ENCODE peak calls at places on chromosome X, in ten cellular contexts. C is gastrocnemius medialis, M is mammary epithelial cell, Q is HFFc6, W is OCI-LY7, A is psoas muscle, S is A549, F is neural crest cell, Y is fibroblast of lung, B is H9. V is an unnamed sample.

GRCh38 chrX:72330131-72330530 is 24.4 kb upstream of the CITED1 start:
- DNase-seq in Y (peak), F (no peak), W (no peak), A (no peak), M (no peak), S (no peak), B (no peak), Q (no peak), C (no peak), V (no peak)

GRCh38 chrX:53940180-53940579 is 104.1 kb downstream of the PHF8 start:
- DNase-seq in B (no peak), M (no peak), Y (no peak), S (no peak), Q (no peak), A (no peak), F (no peak), C (no peak), W (no peak), V (no peak)

GRCh38 chrX:109739625-109740024 is 6.6 kb upstream of the ACSL4 start:
- DNase-seq in A (no peak), W (no peak), M (no peak), Y (no peak), B (no peak), Q (no peak), S (no peak), F (no peak), C (no peak), V (no peak)

GRCh38 chrX:149631293-149632165 is at the start of gene TMEM185A:
- DNase-seq in A (peak), F (peak), S (peak), Y (peak), W (peak), M (peak), C (peak), Q (peak), B (peak), V (peak)

GRCh38 chrX:15714529-15714928 is 23.5 kb upstream of the CA5B start:
- DNase-seq in F (no peak), Y (no peak), B (no peak), Q (no peak), A (no peak), S (no peak), W (no peak), M (peak), C (peak), V (no peak)

GRCh38 chrX:43969504-43970501 is 3.4 kb downstream of the NDP start:
- DNase-seq in Y (no peak), F (no peak), A (no peak), W (no peak), S (no peak), C (no peak), Q (peak), M (no peak), B (no peak), V (no peak)

GRCh38 chrX:40278340-40279090 is 180.8 kb upstream of the BCOR start:
- DNase-seq in F (no peak), Y (no peak), M (no peak), S (no peak), Q (no peak), B (no peak), C (no peak), W (no peak), A (no peak), V (no peak)

GRCh38 chrX:53685711-53686110 is 808 bp downstream of the HUWE1 start:
- DNase-seq in F (no peak), Y (no peak), Q (no peak), C (no peak), B (no peak), S (no peak), M (no peak), A (no peak), W (peak), V (no peak)

GRCh38 chrX:97089116-97089515 is 205.4 kb downstream of the RPA4 start:
- DNase-seq in M (no peak), C (no peak), F (no peak), A (no peak), S (no peak), Y (no peak), Q (no peak), W (no peak), B (no peak), V (no peak)

GRCh38 chrX:68429216-68429615 is 4.1 kb downstream of the OPHN1 start:
- DNase-seq in W (no peak), C (no peak), Q (peak), Y (peak), F (no peak), B (no peak), S (no peak), A (no peak), M (no peak), V (no peak)

GRCh38 chrX:39603291-39603690 is 494.5 kb downstream of the BCOR start:
- DNase-seq in C (no peak), F (no peak), Q (no peak), A (no peak), B (no peak), S (no peak), M (no peak), Y (no peak), W (no peak), V (no peak)

GRCh38 chrX:134636859-134637258 is 21.4 kb downstream of the PLAC1 start:
- DNase-seq in A (no peak), F (no peak), B (no peak), S (no peak), Y (peak), W (no peak), C (no peak), Q (no peak), M (no peak), V (no peak)

GRCh38 chrX:108419401-108419800 is 18.8 kb downstream of the COL4A6 start:
- DNase-seq in W (no peak), C (no peak), Y (no peak), F (no peak), B (no peak), Q (no peak), M (no peak), S (no peak), A (no peak), V (no peak)

GRCh38 chrX:8803326-8803725 is 2.1 kb upstream of the FAM9A start:
- DNase-seq in W (no peak), Y (no peak), S (no peak), Q (no peak), A (no peak), B (no peak), C (no peak), M (no peak), F (no peak), V (no peak)

GRCh38 chrX:129496625-129497024 is 26.7 kb downstream of the SMARCA1 start:
- DNase-seq in S (no peak), M (no peak), F (no peak), B (no peak), Y (peak), C (no peak), Q (peak), A (no peak), W (no peak), V (no peak)

GRCh38 chrX:41946973-41947612 is 23.7 kb upstream of the CASK start:
- DNase-seq in Y (no peak), F (no peak), C (no peak), B (no peak), W (no peak), S (no peak), Q (no peak), A (no peak), M (no peak), V (no peak)

GRCh38 chrX:56505866-56506265 is 57.6 kb upstream of the UBQLN2 start:
- DNase-seq in F (no peak), S (no peak), M (peak), B (peak), A (no peak), Q (no peak), C (no peak), Y (no peak), W (no peak), V (no peak)

GRCh38 chrX:338281-338835 is 19.8 kb upstream of the GTPBP6 start:
- DNase-seq in S (no peak), A (no peak), M (no peak), C (no peak), F (no peak), Q (no peak), B (no peak), W (no peak), Y (no peak), V (no peak)

GRCh38 chrX:46961574-46962279 is 49.5 kb downstream of the JADE3 start:
- DNase-seq in C (no peak), A (no peak), Y (no peak), B (no peak), F (no peak), W (peak), M (no peak), S (no peak), Q (no peak), V (peak)

GRCh38 chrX:38732866-38733265 is 68.4 kb upstream of the MID1IP1 start:
- DNase-seq in A (no peak), Q (peak), Y (no peak), S (no peak), M (peak), C (no peak), W (no peak), B (no peak), F (no peak), V (no peak)

DNA sequence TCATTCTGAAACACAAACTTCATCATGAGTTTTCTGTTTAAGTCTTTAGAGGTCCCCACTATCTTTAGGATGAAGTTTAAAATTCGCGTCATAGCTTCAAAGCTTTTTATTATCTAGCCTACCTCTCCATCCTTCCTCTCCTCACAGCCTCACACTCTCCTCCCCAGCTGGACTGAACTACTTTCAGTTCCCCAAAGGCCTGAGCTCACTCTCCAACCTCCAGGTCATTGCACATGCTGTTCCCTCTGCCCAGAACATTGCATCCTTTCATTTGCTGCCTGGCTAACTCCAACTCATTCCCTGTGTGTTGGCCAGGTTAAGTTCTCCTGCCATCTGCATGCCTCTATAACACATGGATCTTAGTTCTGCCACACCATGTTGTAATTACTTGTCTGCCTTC is 2.9 kb upstream of the OTUD5 start:
- DNase-seq in M (no peak), W (peak), Q (no peak), F (no peak), S (no peak), B (no peak), A (no peak), Y (no peak), C (peak), V (no peak)
- TF ChIP-seq CTCF in M (no peak), W (no peak), Q (no peak), F (no peak), S (no peak), B (no peak), A (no peak), Y (no peak), C (no peak), V (no peak)

GRCh38 chrX:115906276-115906675 is 264.3 kb upstream of the AGTR2 start:
- DNase-seq in C (no peak), A (no peak), W (no peak), B (peak), S (no peak), Q (no peak), F (no peak), Y (no peak), M (no peak), V (no peak)
- TF ChIP-seq CTCF in C (no peak), A (no peak), W (no peak), B (no peak), S (no peak), Q (no peak), F (no peak), Y (no peak), M (no peak), V (no peak)

DNA sequence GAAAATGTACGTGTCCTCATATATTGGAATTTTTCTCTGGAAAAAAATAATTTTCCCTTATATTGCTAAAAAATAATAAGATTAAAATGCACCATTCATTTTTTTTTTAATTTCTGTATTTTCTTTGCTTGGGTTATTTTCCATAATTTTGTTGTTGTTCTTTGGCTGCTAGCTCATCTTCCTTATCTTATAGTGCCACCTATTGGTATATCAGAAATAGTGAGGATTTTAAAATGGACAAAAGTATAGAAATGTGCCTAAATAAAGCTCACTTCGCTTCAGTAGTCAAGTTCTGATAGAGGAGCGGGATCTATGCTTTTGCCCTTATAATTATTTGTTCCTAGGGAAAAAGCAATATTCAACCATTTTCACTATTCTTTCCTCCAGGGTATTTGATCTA is 134.8 kb downstream of the NAP1L3 start:
- DNase-seq in F (no peak), W (no peak), Q (no peak), Y (no peak), A (no peak), C (no peak), M (no peak), B (no peak), S (peak), V (no peak)
- TF ChIP-seq CTCF in F (peak), W (peak), Q (peak), Y (no peak), A (no peak), C (no peak), M (peak), B (peak), S (peak), V (peak)

GRCh38 chrX:13488706-13489105 is 80.7 kb upstream of the EGFL6 start:
- DNase-seq in M (no peak), W (no peak), A (no peak), S (no peak), Q (no peak), B (no peak), C (no peak), Y (no peak), F (no peak), V (no peak)
- TF ChIP-seq CTCF in M (no peak), W (no peak), A (no peak), S (no peak), Q (no peak), B (no peak), C (no peak), Y (no peak), F (no peak), V (no peak)

DNA sequence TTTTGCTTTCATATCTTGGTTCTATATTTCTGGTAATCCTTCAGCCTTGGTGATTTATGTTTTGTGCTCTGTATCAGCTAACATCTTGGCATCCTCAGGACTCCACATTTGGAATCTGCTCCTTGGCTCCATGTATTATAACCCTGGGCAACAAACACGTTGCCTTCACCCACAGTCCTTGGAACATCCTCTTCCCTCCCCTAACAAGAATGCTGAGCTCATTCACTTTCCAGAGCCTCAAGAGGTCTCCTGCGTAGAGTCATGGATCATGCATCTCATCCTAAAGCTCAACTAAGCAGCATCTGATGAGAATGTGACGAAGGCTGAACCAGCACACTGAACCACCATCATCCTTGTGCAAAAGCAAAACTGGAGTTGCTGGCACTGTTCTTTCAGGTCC is 60.5 kb upstream of the C1GALT1C1 start:
- DNase-seq in S (no peak), W (no peak), F (no peak), Q (no peak), C (no peak), A (no peak), Y (no peak), M (no peak), B (no peak), V (no peak)
- TF ChIP-seq CTCF in S (no peak), W (no peak), F (no peak), Q (no peak), C (no peak), A (no peak), Y (no peak), M (no peak), B (no peak), V (no peak)

DNA sequence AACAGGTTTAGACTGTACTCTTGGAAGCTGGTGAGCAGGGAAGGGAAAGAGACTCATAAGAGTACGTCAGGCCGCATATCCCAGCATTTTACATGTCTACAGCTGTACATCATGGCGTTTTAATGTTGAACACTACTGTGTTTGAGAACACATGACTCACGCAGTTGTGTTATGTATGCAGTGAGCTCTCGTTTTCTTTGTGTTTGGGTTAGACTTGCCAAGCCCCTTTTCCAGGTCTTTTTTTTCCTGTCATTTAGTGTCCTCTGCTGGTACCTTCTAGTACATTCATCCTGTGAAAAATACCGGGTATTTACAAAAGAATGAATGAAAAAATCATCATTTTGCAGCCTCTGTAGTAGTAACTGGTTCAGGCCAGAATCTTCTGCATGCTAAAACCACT is 35.3 kb downstream of the SMS start:
- DNase-seq in B (no peak), Y (peak), W (no peak), S (no peak), Q (peak), A (no peak), C (no peak), M (peak), F (no peak), V (no peak)
- TF ChIP-seq CTCF in B (peak), Y (peak), W (no peak), S (peak), Q (peak), A (peak), C (no peak), M (peak), F (peak), V (no peak)

GRCh38 chrX:88560673-88561330 is 186.2 kb upstream of the CPXCR1 start:
- DNase-seq in Q (no peak), F (no peak), W (no peak), S (no peak), M (no peak), B (no peak), Y (no peak), A (no peak), C (no peak), V (no peak)
- TF ChIP-seq CTCF in Q (no peak), F (no peak), W (no peak), S (no peak), M (no peak), B (no peak), Y (no peak), A (no peak), C (no peak), V (no peak)

GRCh38 chrX:132610536-132610935 is 121.7 kb upstream of the MBNL3 start:
- DNase-seq in C (no peak), F (no peak), B (no peak), M (no peak), Q (no peak), Y (no peak), W (no peak), S (no peak), A (no peak), V (no peak)

GRCh38 chrX:132614297-132614696 is 125.5 kb upstream of the MBNL3 start:
- DNase-seq in W (peak), Y (peak), S (no peak), F (no peak), B (peak), Q (no peak), C (no peak), M (no peak), A (no peak), V (no peak)

GRCh38 chrX:132615396-132616131 is 126.7 kb upstream of the MBNL3 start:
- DNase-seq in Q (peak), F (peak), Y (peak), S (no peak), B (peak), C (no peak), A (no peak), M (peak), W (peak), V (peak)

GRCh38 chrX:132613801-132614200 is 125.0 kb upstream of the MBNL3 start:
- DNase-seq in C (no peak), M (no peak), W (no peak), B (no peak), Y (no peak), A (no peak), F (no peak), S (no peak), Q (no peak), V (no peak)

DNA sequence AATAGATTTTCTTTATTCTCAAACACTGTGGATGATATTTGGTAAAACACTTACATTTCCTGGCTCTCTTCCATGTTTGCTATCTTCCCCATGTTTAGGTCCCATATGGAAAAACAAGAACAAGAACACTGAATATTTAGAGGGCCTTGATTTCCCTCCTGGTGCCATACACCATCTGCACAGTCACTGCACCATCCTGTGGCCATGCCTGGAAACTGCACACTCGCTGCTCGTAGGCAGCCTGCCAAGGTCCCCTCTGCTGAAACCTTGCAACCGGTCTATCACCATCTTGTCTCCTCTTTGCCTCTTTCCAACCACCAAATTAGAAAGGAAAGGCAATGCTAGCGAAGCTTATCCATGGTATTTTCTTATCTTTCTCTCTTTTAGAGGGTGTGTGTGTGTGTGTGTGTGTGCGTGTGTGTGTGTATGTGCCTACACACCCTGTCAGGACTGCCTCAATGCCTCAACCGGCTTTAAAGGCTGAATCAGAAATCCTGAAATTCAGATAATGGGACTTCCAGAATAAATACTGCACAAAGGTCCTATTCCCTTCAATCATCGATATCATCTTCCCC is 124.2 kb upstream of the MBNL3 start:
- DNase-seq in F (peak), S (no peak), Q (no peak), M (peak), A (peak), Y (peak), W (peak), C (peak), B (peak), V (peak)
- TF ChIP-seq CTCF in F (peak), S (peak), Q (peak), M (peak), A (peak), Y (peak), W (peak), C (no peak), B (peak), V (peak)

DNA sequence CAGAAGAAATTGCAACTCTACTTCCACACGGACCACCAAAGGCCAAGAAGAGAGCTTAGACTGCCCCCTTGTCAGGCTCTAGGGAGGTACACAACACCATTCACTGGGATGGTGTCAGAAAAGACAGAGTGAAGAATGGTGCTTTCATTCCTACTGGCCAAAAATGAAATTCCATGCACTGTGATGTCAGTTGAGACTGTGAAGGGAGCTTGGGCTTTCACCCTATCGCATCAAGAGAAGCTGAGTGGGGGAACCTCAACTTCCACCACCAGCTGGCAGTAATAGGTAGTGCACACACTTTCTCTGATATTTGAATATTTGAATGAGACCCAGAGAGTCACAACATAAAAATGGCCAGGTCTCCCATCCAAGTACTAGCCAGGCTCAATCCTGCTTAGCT is 65.9 kb downstream of the ZNF711 start:
- DNase-seq in M (no peak), F (no peak), C (no peak), S (no peak), B (peak), W (peak), A (no peak), Y (no peak), Q (no peak), V (no peak)
- TF ChIP-seq CTCF in M (peak), F (peak), C (no peak), S (no peak), B (peak), W (peak), A (no peak), Y (no peak), Q (no peak), V (peak)

V was measured in glutamatergic neuron.